ENCODE peak calls at places on chromosomes 4 and X, in seven cellular contexts. X is NCI-H187; R is GM13977; J is stimulated activated CD8-positive, alpha-beta memory T cell treated with anti-CD3 and anti-CD28 coated beads, Interleukin-7, amount 100 ng/mL, for 24 hours; A is T follicular helper cell; K is T-cell; L is stimulated activated CD4-positive, alpha-beta T cell treated with anti-CD3 and anti-CD28 coated beads, Interleukin-15, amount 100 ng/mL, for 24 hours. N is an unnamed sample.

GRCh38 chrX:22999696-23000223 is at the start of gene DDX53:
- DNase-seq in X (no peak), R (no peak), J (no peak), A (no peak), K (no peak), L (no peak), N (no peak)

GRCh38 chrX:21934414-21934813 is 6.1 kb upstream of the SMS start:
- DNase-seq in X (no peak), R (no peak), J (no peak), A (no peak), K (no peak), L (no peak), N (no peak)

GRCh38 chrX:5726246-5726645 is 502.4 kb downstream of the NLGN4X start:
- DNase-seq in X (no peak), R (no peak), J (no peak), A (no peak), K (no peak), L (no peak), N (no peak)

GRCh38 chrX:150856101-150856500 is 42.4 kb downstream of the CD99L2 start:
- DNase-seq in X (no peak), R (no peak), J (no peak), A (no peak), K (no peak), L (no peak), N (peak)

GRCh38 chrX:104568304-104568915 is 2.4 kb downstream of the IL1RAPL2 start:
- DNase-seq in X (no peak), R (no peak), J (no peak), A (no peak), K (no peak), L (no peak), N (no peak)

GRCh38 chr4:124515591-124515990 is 196.9 kb downstream of the ANKRD50 start:
- DNase-seq in X (no peak), R (no peak), J (no peak), A (no peak), K (no peak), L (no peak), N (no peak)

GRCh38 chr4:102554482-102554881 is 53.3 kb downstream of the NFKB1 start:
- DNase-seq in X (no peak), R (no peak), J (no peak), A (no peak), K (no peak), L (no peak), N (no peak)

GRCh38 chr4:165384608-165385007 is 5.8 kb downstream of the CPE start:
- DNase-seq in X (peak), R (no peak), J (no peak), A (no peak), K (no peak), L (no peak), N (no peak)

GRCh38 chr4:145881991-145882390 is 56.6 kb downstream of the ZNF827 start:
- DNase-seq in X (peak), R (no peak), J (no peak), A (no peak), K (no peak), L (no peak), N (peak)

GRCh38 chr4:108031427-108032083 is 41.9 kb downstream of the HADH start:
- DNase-seq in X (no peak), R (no peak), J (no peak), A (no peak), K (no peak), L (peak), N (peak)

GRCh38 chr4:159151701-159152100 is 48.8 kb downstream of the RAPGEF2 start:
- DNase-seq in X (no peak), R (no peak), J (no peak), A (no peak), K (no peak), L (no peak), N (no peak)

GRCh38 chr4:99816611-99817309 is at the start of gene DAPP1:
- DNase-seq in X (no peak), R (peak), J (peak), A (peak), K (peak), L (peak), N (peak)

GRCh38 chrX:38839944-38840343 is 38.7 kb downstream of the MID1IP1 start:
- DNase-seq in X (no peak), R (no peak), J (no peak), A (no peak), K (no peak), L (no peak), N (no peak)

GRCh38 chr4:55866290-55866907 is 13.0 kb downstream of the EXOC1 start:
- DNase-seq in X (no peak), R (no peak), J (no peak), A (no peak), K (no peak), L (no peak), N (peak)

GRCh38 chr4:87087015-87087920 is 133.2 kb downstream of the KLHL8 start:
- DNase-seq in X (no peak), R (no peak), J (no peak), A (no peak), K (no peak), L (no peak), N (no peak)

GRCh38 chr4:83334425-83335241 is at the start of gene HPSE:
- DNase-seq in X (peak), R (peak), J (peak), A (peak), K (peak), L (peak), N (peak)

GRCh38 chrX:10847333-10847732 is 226.9 kb upstream of the MID1 start:
- DNase-seq in X (no peak), R (no peak), J (no peak), A (no peak), K (no peak), L (no peak), N (no peak)

GRCh38 chr4:60588556-60588955 is 611.6 kb upstream of the ADGRL3 start:
- DNase-seq in X (no peak), R (no peak), J (no peak), A (no peak), K (no peak), L (no peak), N (peak)

GRCh38 chr4:7680106-7680505 is 245.4 kb upstream of the PSAPL1 start:
- DNase-seq in X (no peak), R (no peak), J (no peak), A (no peak), K (no peak), L (no peak), N (no peak)

GRCh38 chr4:98572697-98573096 is 85.7 kb downstream of the TSPAN5 start:
- DNase-seq in X (no peak), R (no peak), J (no peak), A (no peak), K (no peak), L (no peak), N (no peak)

GRCh38 chr4:175790067-175790466 is 22.0 kb downstream of the GPM6A start:
- DNase-seq in X (no peak), R (no peak), J (no peak), A (no peak), K (no peak), L (no peak), N (no peak)

GRCh38 chr4:83890231-83890630 is 354.3 kb downstream of the GPAT3 start:
- DNase-seq in X (no peak), R (no peak), J (no peak), A (no peak), K (no peak), L (no peak), N (no peak)

GRCh38 chr4:82705169-82705568 is 93.4 kb downstream of the SCD5 start:
- DNase-seq in X (no peak), R (no peak), J (no peak), A (no peak), K (no peak), L (no peak), N (no peak)

GRCh38 chr4:11228575-11228974 is 200.1 kb downstream of the HS3ST1 start:
- DNase-seq in X (no peak), R (no peak), J (no peak), A (no peak), K (no peak), L (no peak), N (peak)

GRCh38 chrX:63350551-63350950 is 581 bp downstream of the SPIN4 start:
- DNase-seq in X (no peak), R (no peak), J (no peak), A (no peak), K (no peak), L (peak), N (peak)

GRCh38 chr4:112102875-112103370 is 42.3 kb upstream of the FAM241A start:
- DNase-seq in X (no peak), R (no peak), J (no peak), A (no peak), K (no peak), L (no peak), N (no peak)

GRCh38 chr4:159308571-159309340 is 205.9 kb downstream of the RAPGEF2 start:
- DNase-seq in X (no peak), R (no peak), J (no peak), A (no peak), K (no peak), L (no peak), N (no peak)

GRCh38 chr4:105632599-105632998 is 75.9 kb downstream of the INTS12 start:
- DNase-seq in X (no peak), R (no peak), J (no peak), A (no peak), K (no peak), L (no peak), N (no peak)

GRCh38 chrX:118872102-118872566 is 48.5 kb downstream of the ZCCHC12 start:
- DNase-seq in X (no peak), R (no peak), J (no peak), A (no peak), K (no peak), L (no peak), N (peak)

GRCh38 chr4:104128031-104128849 is 366.5 kb downstream of the CXXC4 start:
- DNase-seq in X (no peak), R (no peak), J (no peak), A (no peak), K (no peak), L (no peak), N (no peak)

GRCh38 chr4:3676907-3677495 is 89.2 kb upstream of the ADRA2C start:
- DNase-seq in X (no peak), R (no peak), J (no peak), A (no peak), K (no peak), L (no peak), N (no peak)

GRCh38 chr4:55398966-55399365 is 3.2 kb downstream of the TMEM165 start:
- DNase-seq in X (no peak), R (no peak), J (no peak), A (no peak), K (no peak), L (no peak), N (no peak)

GRCh38 chr4:57148177-57148576 is 38.0 kb upstream of the IGFBP7 start:
- DNase-seq in X (no peak), R (no peak), J (no peak), A (no peak), K (no peak), L (no peak), N (no peak)

GRCh38 chr4:40405194-40405593 is 70.1 kb downstream of the CHRNA9 start:
- DNase-seq in X (no peak), R (no peak), J (no peak), A (no peak), K (no peak), L (no peak), N (no peak)

GRCh38 chrX:10239611-10240064 is 82.9 kb downstream of the CLCN4 start:
- DNase-seq in X (no peak), R (no peak), J (no peak), A (no peak), K (no peak), L (no peak), N (peak)

GRCh38 chrX:24282381-24283121 is 31.3 kb downstream of the SUPT20HL2 start:
- DNase-seq in X (no peak), R (no peak), J (no peak), A (no peak), K (no peak), L (no peak), N (no peak)

GRCh38 chr4:156593464-156593863 is 378.1 kb downstream of the PDGFC start:
- DNase-seq in X (no peak), R (no peak), J (no peak), A (no peak), K (no peak), L (no peak), N (no peak)

GRCh38 chr4:182339246-182339645 is 96.0 kb downstream of the TENM3 start:
- DNase-seq in X (no peak), R (no peak), J (no peak), A (no peak), K (no peak), L (no peak), N (no peak)

GRCh38 chr4:33262809-33263208 is 2542.6 kb downstream of the PCDH7 start:
- DNase-seq in X (no peak), R (no peak), J (no peak), A (no peak), K (no peak), L (no peak), N (peak)

GRCh38 chr4:2046031-2046961 is 12.8 kb upstream of the NAT8L start:
- DNase-seq in X (no peak), R (no peak), J (no peak), A (no peak), K (no peak), L (no peak), N (no peak)

N was measured in MCF 10A.